ENCODE peak calls at places on chromosomes 5 and 9, in seven cellular contexts. B, D, I, U, K, O and Y are unnamed samples.

GRCh38 chr9:114250235-114250568 is 72.7 kb upstream of the ORM1 start:
- DNase-seq in U (peak), K (no peak), O (peak), B (peak), D (peak), I (no peak), Y (no peak)

GRCh38 chr5:67515762-67516161 is 319.2 kb upstream of the CD180 start:
- DNase-seq in B (no peak), I (no peak), O (no peak), K (no peak), D (no peak), U (no peak), Y (no peak)

GRCh38 chr9:69027355-69028097 is 8.0 kb upstream of the FXN start:
- DNase-seq in O (no peak), U (peak), I (no peak), K (peak), B (no peak), D (no peak), Y (peak)

GRCh38 chr5:144194148-144194547 is 23.5 kb downstream of the KCTD16 start:
- DNase-seq in O (no peak), K (no peak), I (no peak), B (no peak), U (no peak), D (no peak), Y (no peak)

GRCh38 chr9:120413121-120414048 is 166.6 kb downstream of the CDK5RAP2 start:
- DNase-seq in B (no peak), O (no peak), D (no peak), I (no peak), U (no peak), K (no peak), Y (peak)

GRCh38 chr5:176167800-176168199 is 70.4 kb upstream of the SIMC1 start:
- DNase-seq in B (no peak), D (no peak), U (no peak), I (no peak), O (no peak), K (no peak), Y (no peak)

GRCh38 chr9:98045234-98046160 is 11.0 kb upstream of the NANS start:
- DNase-seq in I (no peak), O (no peak), K (peak), U (no peak), D (no peak), B (no peak), Y (peak)

GRCh38 chr9:129693741-129694140 is 28.3 kb downstream of the PRRX2 start:
- DNase-seq in K (no peak), D (no peak), U (no peak), O (no peak), B (no peak), I (no peak), Y (no peak)

GRCh38 chr9:87535817-87536539 is 38.3 kb downstream of the DAPK1 start:
- DNase-seq in K (peak), D (no peak), I (no peak), B (no peak), U (peak), O (no peak), Y (no peak)

GRCh38 chr5:58025825-58026224 is 434.1 kb downstream of the PLK2 start:
- DNase-seq in O (no peak), B (no peak), U (no peak), D (no peak), K (no peak), I (no peak), Y (no peak)

GRCh38 chr5:98163796-98164493 is 609.5 kb upstream of the RGMB start:
- DNase-seq in B (no peak), K (no peak), I (no peak), O (no peak), D (no peak), U (no peak), Y (no peak)

GRCh38 chr9:74940600-74940999 is 12.1 kb downstream of the C9orf40 start:
- DNase-seq in I (no peak), O (no peak), K (no peak), D (no peak), U (no peak), B (no peak), Y (no peak)
- TF ChIP-seq CTCF in I (no peak), O (no peak), K (no peak), D (no peak), U (no peak), B (peak), Y (no peak)

DNA sequence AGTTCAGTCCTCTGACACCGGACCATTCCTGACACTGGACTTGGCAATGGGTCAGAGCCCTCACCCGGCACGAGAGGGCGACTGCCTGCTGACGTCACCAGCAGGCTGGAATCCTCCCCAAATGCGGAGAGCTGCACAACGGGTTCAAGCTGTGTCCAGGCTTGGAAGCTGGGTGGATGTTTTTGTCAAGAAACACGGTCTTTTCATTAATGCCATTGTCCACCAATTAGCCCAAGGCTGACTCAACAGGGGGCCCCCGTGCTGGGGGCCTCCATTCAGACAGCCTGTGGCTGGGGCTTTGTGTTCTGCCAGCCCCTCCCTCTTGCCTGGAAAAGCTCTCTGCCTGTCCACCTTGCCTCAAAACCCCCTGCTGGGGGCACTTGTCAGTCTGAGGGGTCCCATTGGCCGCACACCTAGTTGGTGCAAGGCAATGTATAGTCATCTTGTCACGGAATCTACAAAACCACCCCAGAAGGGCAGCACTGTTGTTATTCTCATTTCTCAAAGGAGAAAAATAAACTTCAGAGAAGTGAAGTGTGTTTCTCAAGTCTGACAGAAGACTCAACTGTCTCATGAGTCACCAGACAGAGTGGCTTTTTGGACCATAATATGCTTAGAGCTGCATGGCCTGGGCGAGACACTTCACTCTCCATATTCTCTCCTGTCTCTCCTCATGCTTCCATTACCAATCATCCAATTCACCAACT is 24.6 kb downstream of the NDUFA8 start:
- DNase-seq in D (no peak), U (no peak), B (no peak), O (peak), I (no peak), K (no peak), Y (peak)
- H3K4me3 ChIP-seq in D (no peak), U (no peak), B (no peak), O (no peak), I (no peak), K (no peak), Y (no peak)

DNA sequence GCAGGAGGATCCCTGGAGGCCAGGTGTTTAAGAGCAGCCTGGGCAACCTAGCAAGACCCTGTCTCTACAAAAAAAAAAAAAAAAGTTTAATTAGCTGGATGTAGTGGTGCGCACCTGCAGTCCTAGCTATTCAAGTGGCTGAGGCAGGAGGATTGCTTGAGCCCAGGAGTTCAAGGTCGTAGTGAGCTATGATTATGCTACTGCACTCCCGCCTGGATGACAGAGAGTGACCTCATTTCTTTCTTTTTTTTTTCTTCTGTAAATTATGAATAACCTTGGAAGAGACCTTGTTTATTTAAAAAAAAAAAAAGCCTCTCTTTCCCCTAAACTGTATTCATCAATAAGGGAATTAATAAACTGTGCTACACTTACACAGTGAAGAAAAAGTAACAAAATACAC is 43.6 kb upstream of the SLC30A5 start:
- DNase-seq in U (no peak), I (no peak), B (no peak), K (no peak), O (no peak), D (no peak), Y (no peak)
- TF ChIP-seq CTCF in U (no peak), I (no peak), B (no peak), K (no peak), O (no peak), D (no peak), Y (no peak)

DNA sequence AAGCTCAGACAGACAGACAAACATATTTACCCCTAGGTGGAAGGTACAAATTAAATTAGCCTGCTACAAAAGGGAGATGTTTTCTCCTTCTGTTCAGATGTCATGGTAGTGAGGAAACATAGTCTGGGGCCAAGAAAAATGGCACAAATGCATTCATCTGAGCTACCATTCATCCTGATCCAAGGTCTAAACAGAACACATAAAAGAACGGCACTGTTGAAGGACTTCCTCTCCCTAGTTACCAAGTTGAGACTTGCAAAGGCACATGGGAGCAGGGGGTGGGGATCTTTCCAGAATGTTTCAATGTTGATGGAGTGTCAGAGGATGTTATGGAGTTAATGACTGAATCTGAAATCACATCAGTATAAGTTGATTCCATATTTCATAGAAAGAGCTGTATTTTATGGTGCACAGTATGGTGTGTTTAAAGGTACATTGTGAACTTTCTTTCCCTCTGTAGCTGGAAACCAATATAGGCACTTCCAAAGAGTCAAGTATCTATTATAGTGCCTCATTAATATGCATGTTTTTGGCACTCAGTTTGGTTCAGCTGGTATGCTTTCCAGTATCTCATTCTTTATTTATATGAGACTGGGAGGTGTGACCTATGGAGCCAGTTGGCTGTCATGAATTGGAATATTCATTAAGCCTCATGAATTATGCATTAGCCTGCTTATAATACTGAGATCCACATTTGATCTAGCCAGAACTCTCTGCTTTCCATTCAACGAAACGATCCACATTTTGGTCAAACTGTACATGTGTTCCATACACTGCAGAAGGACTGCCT is 603.1 kb downstream of the NR2F1-AS1 start:
- DNase-seq in O (no peak), U (no peak), I (no peak), B (no peak), K (no peak), D (no peak), Y (peak)
- H3K4me3 ChIP-seq in O (no peak), U (no peak), I (no peak), B (no peak), K (no peak), D (no peak), Y (no peak)

DNA sequence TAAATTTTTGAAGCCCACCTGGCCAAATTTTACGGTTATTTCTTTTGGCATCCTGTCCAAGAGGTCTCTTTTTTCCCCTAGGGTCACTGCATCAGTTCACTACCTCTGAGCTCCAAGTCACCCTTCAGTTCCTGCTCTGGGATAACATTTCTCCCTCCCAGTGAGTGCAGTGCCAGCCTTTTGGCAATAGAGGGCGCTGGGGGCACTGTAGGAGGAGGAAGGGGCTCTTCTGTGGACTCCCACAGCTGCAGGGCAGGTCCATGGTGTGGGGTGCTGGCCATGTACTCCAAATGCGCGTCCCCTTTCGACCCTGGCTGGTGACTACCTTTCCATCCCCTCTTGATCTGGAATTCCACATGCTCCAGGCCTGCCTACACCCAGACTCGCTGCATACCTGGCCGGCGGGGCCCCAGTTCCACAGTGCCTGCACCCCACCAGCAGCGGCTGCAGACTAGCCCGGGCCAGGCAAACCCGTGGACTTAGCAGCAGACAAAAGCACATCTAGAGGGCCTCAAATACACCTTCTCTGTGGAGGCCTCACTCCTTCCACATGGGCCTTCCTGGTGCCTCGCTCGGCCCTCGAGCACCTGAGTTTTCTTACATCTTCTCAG is 20.3 kb upstream of the NINJ1 start:
- DNase-seq in K (peak), U (peak), D (no peak), B (no peak), I (no peak), O (no peak), Y (peak)
- TF ChIP-seq CTCF in K (peak), U (peak), D (no peak), B (peak), I (peak), O (no peak), Y (peak)

GRCh38 chr9:130839237-130840111 is 4.4 kb downstream of the ABL1 start:
- DNase-seq in B (no peak), K (no peak), I (no peak), O (no peak), D (no peak), U (no peak), Y (no peak)
- H3K4me3 ChIP-seq in B (peak), K (no peak), I (no peak), O (no peak), D (peak), U (no peak), Y (no peak)

DNA sequence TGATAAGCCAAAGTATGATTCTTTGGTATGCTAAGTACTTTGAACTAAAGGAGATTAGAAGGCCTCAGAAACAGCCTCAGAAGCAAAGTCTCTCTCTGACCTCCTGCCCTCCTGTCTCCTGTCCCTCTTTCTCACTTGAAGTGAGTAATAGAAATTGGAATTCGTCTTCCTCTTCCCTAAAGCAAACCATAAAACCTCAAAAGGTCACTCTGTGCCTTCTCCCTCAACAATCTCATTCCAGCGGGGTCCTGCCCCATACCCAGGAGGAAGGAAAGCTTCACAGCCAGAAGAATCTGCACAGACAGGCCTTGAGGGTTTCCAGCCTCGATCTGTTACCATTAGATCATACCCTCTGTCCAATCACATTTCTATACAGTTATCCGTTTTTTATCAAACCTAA is 87.8 kb downstream of the HAPLN1 start:
- DNase-seq in B (no peak), I (no peak), O (no peak), D (no peak), K (no peak), U (peak), Y (peak)
- TF ChIP-seq CTCF in B (no peak), I (no peak), O (no peak), D (no peak), K (no peak), U (no peak), Y (no peak)